ENCODE peak calls at places on chromosomes 3 and 15, in four cellular contexts. Z is lung, H is T47D, L is non-pigmented ciliary epithelial cell. X is an unnamed sample.

GRCh38 chr3:29274667-29275066 is 6.2 kb upstream of the RBMS3 start:
- DNase-seq in Z (no peak), H (no peak), L (no peak), X (no peak)

GRCh38 chr3:127467386-127467785 is 123.1 kb downstream of the TPRA1 start:
- DNase-seq in Z (no peak), H (no peak), L (no peak), X (no peak)

GRCh38 chr3:122786067-122786466 is 7.6 kb downstream of the HSPBAP1 start:
- DNase-seq in Z (no peak), H (no peak), L (no peak), X (peak)

GRCh38 chr3:194091141-194091540 is 44.8 kb upstream of the HES1 start:
- DNase-seq in Z (no peak), H (no peak), L (peak), X (no peak)

GRCh38 chr3:194732617-194733016 is 46.9 kb downstream of the FAM43A start:
- DNase-seq in Z (no peak), H (no peak), L (no peak), X (no peak)

GRCh38 chr15:52778457-52778856 is 11.7 kb downstream of the ONECUT1 start:
- DNase-seq in Z (no peak), H (no peak), L (no peak), X (no peak)

GRCh38 chr15:82646250-82647044 is 716 bp downstream of the CPEB1 start:
- DNase-seq in Z (no peak), H (no peak), L (no peak), X (no peak)

GRCh38 chr15:58247803-58248503 is 109.8 kb downstream of the AQP9 start:
- DNase-seq in Z (peak), H (no peak), L (no peak), X (no peak)

GRCh38 chr3:128794067-128794768 is 68.2 kb downstream of the RAB7A start:
- DNase-seq in Z (no peak), H (no peak), L (peak), X (no peak)

GRCh38 chr3:127614928-127615592 is 13.9 kb upstream of the PODXL2 start:
- DNase-seq in Z (no peak), H (no peak), L (no peak), X (no peak)

GRCh38 chr3:112672716-112673506 is 32.0 kb upstream of the CCDC80 start:
- DNase-seq in Z (no peak), H (no peak), L (no peak), X (no peak)

GRCh38 chr3:16059700-16060357 is 114.7 kb upstream of the GALNT15 start:
- DNase-seq in Z (no peak), H (no peak), L (no peak), X (no peak)

GRCh38 chr15:41512512-41513281 is 930 bp downstream of the LTK start:
- DNase-seq in Z (no peak), H (no peak), L (no peak), X (no peak)

GRCh38 chr3:32100465-32100864 is 6.0 kb upstream of the GPD1L start:
- DNase-seq in Z (no peak), H (no peak), L (no peak), X (no peak)

GRCh38 chr15:67164811-67165652 is 89.4 kb downstream of the AAGAB start:
- DNase-seq in Z (no peak), H (no peak), L (no peak), X (no peak)

GRCh38 chr3:17045705-17046104 is 160.9 kb downstream of the PLCL2 start:
- DNase-seq in Z (no peak), H (no peak), L (no peak), X (no peak)

GRCh38 chr3:50270422-50270831 is 1.5 kb downstream of the SEMA3B start:
- DNase-seq in Z (no peak), H (no peak), L (no peak), X (no peak)

GRCh38 chr15:38961886-38962285 is 397.3 kb upstream of the RASGRP1 start:
- DNase-seq in Z (no peak), H (no peak), L (no peak), X (no peak)

GRCh38 chr15:99613481-99613880 is 47.7 kb downstream of the MEF2A start:
- DNase-seq in Z (no peak), H (no peak), L (no peak), X (no peak)

GRCh38 chr3:141368062-141368924 is at the start of gene ZBTB38:
- DNase-seq in Z (peak), H (peak), L (peak), X (peak)

GRCh38 chr15:99371180-99372103 is 120.2 kb downstream of the LRRC28 start:
- DNase-seq in Z (no peak), H (no peak), L (no peak), X (no peak)

GRCh38 chr15:69755571-69756310 is 303.1 kb downstream of the RPLP1 start:
- DNase-seq in Z (no peak), H (no peak), L (no peak), X (no peak)

GRCh38 chr15:31016446-31016915 is 25.1 kb upstream of the MTMR10 start:
- DNase-seq in Z (no peak), H (no peak), L (peak), X (peak)

GRCh38 chr3:56323986-56324420 is 144.3 kb downstream of the ERC2 start:
- DNase-seq in Z (no peak), H (no peak), L (peak), X (peak)

GRCh38 chr3:86990734-86991481 is at the start of gene VGLL3:
- DNase-seq in Z (peak), H (no peak), L (peak), X (peak)

GRCh38 chr3:148697311-148698189 is at the start of gene AGTR1:
- DNase-seq in Z (peak), H (no peak), L (no peak), X (no peak)

GRCh38 chr15:37059051-37059450 is 41.3 kb downstream of the MEIS2 start:
- DNase-seq in Z (no peak), H (no peak), L (peak), X (peak)

X was measured in foreskin melanocyte.